ENCODE peak calls at places on chromosomes 1 and 21, in four cellular contexts. F is adrenal gland, C is left lung, W is hepatocyte. E is an unnamed sample.

GRCh38 chr1:52348704-52349301 is 17.2 kb downstream of the CC2D1B start:
- DNase-seq in F (no peak), W (peak), C (no peak), E (no peak)

GRCh38 chr1:157240495-157241184 is 102.4 kb upstream of the ETV3 start:
- DNase-seq in F (no peak), C (peak), W (peak), E (peak)

GRCh38 chr21:38223893-38224540 is 32.8 kb upstream of the KCNJ15 start:
- DNase-seq in F (no peak), W (no peak), C (no peak), E (no peak)

GRCh38 chr1:17119744-17120482 is 662 bp upstream of the PADI2 start:
- DNase-seq in F (no peak), W (no peak), C (peak), E (peak)

GRCh38 chr1:44905276-44905675 is 62.2 kb upstream of the PTCH2 start:
- DNase-seq in C (no peak), W (no peak), F (no peak), E (no peak)

GRCh38 chr1:184595609-184596008 is 159.0 kb downstream of the EDEM3 start:
- DNase-seq in C (no peak), W (peak), F (peak), E (no peak)

GRCh38 chr1:203076031-203076511 is 9.7 kb downstream of the MYOG start:
- DNase-seq in W (no peak), F (no peak), C (no peak), E (no peak)

GRCh38 chr1:159508951-159509350 is 26.9 kb downstream of the OR10J5 start:
- DNase-seq in F (no peak), C (no peak), W (no peak), E (no peak)

GRCh38 chr1:14614326-14614725 is 15.8 kb downstream of the KAZN start:
- DNase-seq in C (no peak), F (no peak), W (no peak), E (no peak)
- TF ChIP-seq CTCF in C (no peak), F (no peak), W (no peak), E (no peak)

GRCh38 chr1:234479866-234480265 is 887 bp upstream of the TARBP1 start:
- DNase-seq in C (no peak), F (no peak), W (no peak), E (no peak)

GRCh38 chr1:234478152-234478480 is 863 bp downstream of the TARBP1 start:
- DNase-seq in F (peak), W (peak), C (peak), E (peak)

GRCh38 chr1:234479310-234479559 is 256 bp upstream of the TARBP1 start:
- DNase-seq in C (no peak), W (no peak), F (no peak), E (no peak)

GRCh38 chr1:234477373-234478151 is 1.4 kb downstream of the TARBP1 start:
- DNase-seq in C (no peak), F (no peak), W (no peak), E (no peak)

DNA sequence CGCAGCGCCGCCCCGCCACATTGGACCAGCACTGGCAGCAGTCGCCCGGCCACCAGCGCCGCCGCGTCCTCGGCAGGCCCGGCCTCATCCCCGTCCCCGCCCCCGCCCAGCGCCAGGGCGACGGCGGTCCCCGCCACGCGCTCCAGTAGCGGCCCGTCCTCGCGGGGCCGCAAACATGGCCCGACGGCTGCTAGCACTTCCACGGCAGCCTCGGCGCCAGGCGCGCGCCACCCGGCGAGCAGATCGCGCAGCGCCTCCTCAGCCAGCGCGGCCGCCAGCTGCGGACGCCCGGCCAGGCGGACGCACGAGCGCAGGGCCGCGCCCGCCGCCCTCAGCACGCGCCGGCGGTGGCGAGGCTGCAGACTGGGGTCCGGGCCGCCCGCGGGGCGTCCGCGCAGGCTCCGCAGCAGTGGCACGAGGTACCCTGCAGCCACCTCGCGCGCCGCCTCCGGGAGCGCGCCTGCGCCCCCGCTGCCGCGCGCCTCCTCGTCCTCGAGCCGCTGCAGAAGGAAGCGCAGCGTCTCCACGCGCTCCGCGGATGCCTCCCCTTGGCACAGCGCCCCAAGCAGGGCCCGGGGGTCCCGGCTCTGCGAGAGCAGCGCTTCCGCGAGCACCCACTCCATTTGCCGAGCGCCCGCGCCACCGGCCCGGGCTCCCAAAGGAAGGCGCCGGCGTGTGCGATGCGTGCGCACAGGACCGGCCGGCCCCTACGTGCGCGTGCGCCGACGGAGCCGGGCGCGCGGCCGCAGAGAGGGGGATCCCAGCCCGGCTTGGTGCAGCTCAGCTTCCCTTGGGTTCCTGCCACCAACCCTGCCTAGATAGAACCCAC is at the start of gene TARBP1:
- DNase-seq in F (peak), W (peak), C (peak), E (peak)
- TF ChIP-seq CTCF in F (peak), W (no peak), C (no peak), E (no peak)

GRCh38 chr21:18722193-18722592 is 318.6 kb upstream of the TMPRSS15 start:
- DNase-seq in F (no peak), W (no peak), C (no peak), E (no peak)

GRCh38 chr21:18711662-18712061 is 308.1 kb upstream of the TMPRSS15 start:
- DNase-seq in C (no peak), W (no peak), F (no peak), E (no peak)

GRCh38 chr21:18716578-18717138 is 313.1 kb upstream of the TMPRSS15 start:
- DNase-seq in C (no peak), W (no peak), F (no peak), E (no peak)
- TF ChIP-seq CTCF in C (no peak), W (no peak), F (no peak), E (no peak)

GRCh38 chr1:107795994-107796393 is 169.0 kb downstream of the VAV3 start:
- DNase-seq in F (no peak), W (no peak), C (no peak), E (no peak)

GRCh38 chr1:107795471-107795870 is 169.5 kb downstream of the VAV3 start:
- DNase-seq in W (no peak), F (no peak), C (no peak), E (no peak)

GRCh38 chr1:107793896-107794440 is 171.0 kb downstream of the VAV3 start:
- DNase-seq in F (no peak), C (no peak), W (no peak), E (no peak)

GRCh38 chr1:107791381-107791780 is 173.6 kb downstream of the VAV3 start:
- DNase-seq in C (no peak), W (no peak), F (no peak), E (no peak)

DNA sequence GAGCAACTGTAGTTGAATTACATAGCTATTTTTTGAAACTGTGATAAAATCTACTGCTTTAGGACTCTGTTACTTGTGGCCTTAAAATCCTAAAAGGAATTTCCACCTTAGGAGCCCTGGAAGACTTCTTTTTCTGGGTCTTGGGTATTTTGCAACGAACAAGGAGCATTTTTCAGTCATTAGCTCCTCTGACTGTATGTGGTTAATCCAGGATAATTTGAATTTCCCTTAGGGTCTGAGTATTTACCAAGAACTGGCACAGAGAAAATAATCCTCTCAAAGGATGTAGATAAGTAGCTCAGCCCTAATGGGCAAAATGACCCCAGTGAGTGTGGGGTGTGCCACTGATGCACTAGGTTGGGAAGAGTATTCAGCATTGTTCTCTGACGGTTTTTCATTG is 170.4 kb downstream of the VAV3 start:
- DNase-seq in W (no peak), C (no peak), F (no peak), E (no peak)
- TF ChIP-seq CTCF in W (no peak), C (no peak), F (no peak), E (no peak)

GRCh38 chr1:8937701-8938100 is 8.0 kb upstream of the CA6 start:
- DNase-seq in F (no peak), C (no peak), W (no peak), E (no peak)

GRCh38 chr1:8943516-8943896 is 2.2 kb upstream of the CA6 start:
- DNase-seq in W (no peak), C (no peak), F (no peak), E (no peak)

GRCh38 chr1:8941906-8942305 is 3.8 kb upstream of the CA6 start:
- DNase-seq in W (peak), C (no peak), F (no peak), E (no peak)

GRCh38 chr1:8939362-8939995 is 6.2 kb upstream of the CA6 start:
- DNase-seq in F (no peak), C (no peak), W (no peak), E (no peak)

GRCh38 chr1:8938232-8939117 is 7.2 kb upstream of the CA6 start:
- DNase-seq in W (no peak), C (no peak), F (no peak), E (no peak)
- TF ChIP-seq CTCF in W (no peak), C (no peak), F (no peak), E (no peak)

DNA sequence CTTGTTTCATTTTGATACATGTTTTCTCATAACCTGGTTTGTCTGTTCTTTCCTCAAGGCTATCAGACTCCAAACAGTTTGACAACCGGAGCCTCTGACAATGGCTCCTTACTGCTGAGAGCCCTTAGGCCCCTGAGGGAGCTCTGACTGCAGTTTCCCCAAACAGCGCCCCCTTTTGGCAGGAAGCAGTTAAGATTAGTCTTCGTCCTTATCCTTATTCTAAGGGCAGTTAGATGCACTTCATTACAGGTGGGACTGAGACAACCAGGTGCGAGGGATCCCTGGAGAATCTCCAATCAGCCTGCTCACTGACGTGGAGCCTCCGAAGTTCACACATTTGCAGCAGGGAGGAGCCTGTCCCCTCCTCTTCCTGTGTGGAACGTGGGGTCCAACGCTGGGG is 393.1 kb downstream of the BRINP3 start:
- DNase-seq in W (no peak), C (no peak), F (no peak), E (no peak)
- TF ChIP-seq CTCF in W (no peak), C (no peak), F (no peak), E (no peak)

GRCh38 chr1:110280126-110280525 is 59.1 kb upstream of the RBM15 start:
- DNase-seq in C (no peak), F (no peak), W (no peak), E (no peak)

GRCh38 chr1:110282395-110282794 is 56.8 kb upstream of the RBM15 start:
- DNase-seq in W (no peak), F (no peak), C (no peak), E (no peak)

GRCh38 chr1:110283677-110284076 is 55.5 kb upstream of the RBM15 start:
- DNase-seq in W (no peak), C (no peak), F (no peak), E (no peak)

GRCh38 chr1:110280804-110281203 is 58.4 kb upstream of the RBM15 start:
- DNase-seq in C (no peak), F (no peak), W (no peak), E (no peak)

GRCh38 chr1:110281363-110282290 is 57.5 kb upstream of the RBM15 start:
- DNase-seq in W (no peak), F (no peak), C (no peak), E (no peak)
- TF ChIP-seq CTCF in W (no peak), F (no peak), C (no peak), E (no peak)

GRCh38 chr1:36653850-36654249 is 171.1 kb upstream of the CSF3R start:
- DNase-seq in F (no peak), C (no peak), W (no peak), E (no peak)
- TF ChIP-seq CTCF in F (no peak), C (no peak), W (no peak), E (no peak)

E was measured in lower lobe of right lung.